ENCODE peak calls at places on chromosomes 4 and X, in nine cellular contexts. G is pancreas; R is RWPE1; Q is stimulated activated CD8-positive, alpha-beta memory T cell treated with anti-CD3 and anti-CD28 coated beads, Interleukin-12 subunit alpha, Interleukin-12 subunit beta, amount 100 ng/mL, for 4 hours; W is HEK293T; P is HT-29; X is uterus; M is Jurkat, Clone E6-1; H is kidney glomerular epithelial cell. F is an unnamed sample.
A peak's percentile ranks its signal among the peaks of the same experiment; 100 is the strongest.

GRCh38 chr4:70365479-70365878 is 4.9 kb downstream of the SMR3A start:
- DNase-seq in G (no peak), R (peak; percentile 53), Q (no peak), W (no peak), P (peak; percentile 5), X (no peak), M (no peak), H (no peak), F (no peak)

GRCh38 chrX:95145848-95146540 is 1472.0 kb downstream of the FAM133A start:
- DNase-seq in G (no peak), R (no peak), Q (no peak), W (no peak), P (peak; percentile 3), X (no peak), M (peak; percentile 2), H (no peak), F (no peak)

GRCh38 chrX:75061701-75062100 is 94.4 kb downstream of the ABCB7 start:
- DNase-seq in G (no peak), R (no peak), Q (no peak), W (no peak), P (no peak), X (no peak), M (no peak), H (no peak), F (no peak)

GRCh38 chr4:3442959-3443749 is 1.4 kb downstream of the HGFAC start:
- DNase-seq in G (no peak), R (peak; percentile 53), Q (peak; percentile 21), W (peak; percentile 91), P (peak; percentile 50), X (peak; percentile 42), M (peak; percentile 12), H (no peak), F (no peak)

GRCh38 chr4:90718926-90719325 is 591.7 kb downstream of the CCSER1 start:
- DNase-seq in G (no peak), R (no peak), Q (no peak), W (no peak), P (no peak), X (no peak), M (no peak), H (peak; percentile 69), F (no peak)

GRCh38 chr4:105625214-105625613 is 72.8 kb downstream of the ARHGEF38 start:
- DNase-seq in G (no peak), R (no peak), Q (no peak), W (no peak), P (no peak), X (no peak), M (no peak), H (no peak), F (no peak)

GRCh38 chr4:152165146-152165545 is 370.7 kb downstream of the FBXW7 start:
- DNase-seq in G (no peak), R (no peak), Q (no peak), W (no peak), P (no peak), X (no peak), M (no peak), H (no peak), F (no peak)

GRCh38 chr4:184295206-184295605 is 77.5 kb upstream of the ENPP6 start:
- DNase-seq in G (no peak), R (no peak), Q (no peak), W (no peak), P (no peak), X (no peak), M (no peak), H (no peak), F (no peak)

GRCh38 chr4:112517067-112517588 is 1.1 kb upstream of the NEUROG2 start:
- DNase-seq in G (peak; percentile 12), R (no peak), Q (no peak), W (peak; percentile 26), P (no peak), X (no peak), M (no peak), H (no peak), F (no peak)

GRCh38 chrX:113274345-113274744 is 433.7 kb upstream of the AMOT start:
- DNase-seq in G (no peak), R (no peak), Q (no peak), W (no peak), P (no peak), X (no peak), M (no peak), H (no peak), F (no peak)

GRCh38 chr4:109730294-109731051 is 603 bp upstream of the PLA2G12A start:
- DNase-seq in G (peak; percentile 69), R (peak; percentile 30), Q (no peak), W (peak; percentile 52), P (peak; percentile 76), X (no peak), M (no peak), H (peak; percentile 36), F (peak; percentile 62)

GRCh38 chr4:52037730-52038108 is 380 bp downstream of the SGCB start:
- DNase-seq in G (peak; percentile 28), R (peak; percentile 22), Q (no peak), W (peak; percentile 42), P (no peak), X (peak; percentile 37), M (peak; percentile 18), H (no peak), F (peak; percentile 47)

GRCh38 chrX:80174925-80175574 is 160.5 kb downstream of the TBX22 start:
- DNase-seq in G (no peak), R (no peak), Q (no peak), W (no peak), P (no peak), X (peak; percentile 12), M (no peak), H (no peak), F (no peak)

GRCh38 chr4:128384091-128384520 is 96.5 kb upstream of the PGRMC2 start:
- DNase-seq in G (no peak), R (no peak), Q (no peak), W (no peak), P (no peak), X (no peak), M (no peak), H (peak; percentile 53), F (peak; percentile 86)

GRCh38 chr4:15585331-15585730 is 69.8 kb downstream of the FBXL5 start:
- DNase-seq in G (no peak), R (no peak), Q (no peak), W (no peak), P (no peak), X (no peak), M (no peak), H (no peak), F (no peak)

GRCh38 chr4:143026459-143027170 is 158.1 kb upstream of the USP38 start:
- DNase-seq in G (no peak), R (no peak), Q (no peak), W (no peak), P (no peak), X (no peak), M (no peak), H (no peak), F (no peak)

GRCh38 chrX:31268359-31268758 is 196.5 kb upstream of the FTHL17 start:
- DNase-seq in G (no peak), R (no peak), Q (no peak), W (peak; percentile 8), P (no peak), X (no peak), M (no peak), H (no peak), F (no peak)

GRCh38 chr4:112063260-112063659 is 82.0 kb upstream of the FAM241A start:
- DNase-seq in G (no peak), R (no peak), Q (no peak), W (no peak), P (peak; percentile 23), X (no peak), M (no peak), H (no peak), F (no peak)

GRCh38 chrX:136021160-136021559 is 35.9 kb downstream of the SLC9A6 start:
- DNase-seq in G (no peak), R (no peak), Q (no peak), W (no peak), P (no peak), X (no peak), M (no peak), H (no peak), F (no peak)

GRCh38 chrX:151711787-151712186 is 4.0 kb upstream of the FATE1 start:
- DNase-seq in G (no peak), R (no peak), Q (no peak), W (no peak), P (no peak), X (no peak), M (no peak), H (no peak), F (no peak)

GRCh38 chr4:163649557-163650091 is 155.1 kb downstream of the TMA16 start:
- DNase-seq in G (no peak), R (no peak), Q (no peak), W (no peak), P (no peak), X (no peak), M (no peak), H (no peak), F (no peak)

GRCh38 chr4:179836179-179837075 is 2394.2 kb upstream of the AGA start:
- DNase-seq in G (no peak), R (no peak), Q (no peak), W (no peak), P (no peak), X (no peak), M (peak; percentile 49), H (no peak), F (no peak)

GRCh38 chrX:14357314-14357713 is 172.0 kb upstream of the GLRA2 start:
- DNase-seq in G (no peak), R (peak; percentile 3), Q (no peak), W (no peak), P (no peak), X (no peak), M (no peak), H (no peak), F (no peak)

GRCh38 chrX:72268601-72269365 is 8.3 kb downstream of the RPS4X start:
- DNase-seq in G (no peak), R (no peak), Q (no peak), W (no peak), P (no peak), X (no peak), M (no peak), H (no peak), F (peak; percentile 67)

GRCh38 chr4:53508446-53508845 is 82.8 kb downstream of the LNX1 start:
- DNase-seq in G (no peak), R (no peak), Q (no peak), W (no peak), P (peak; percentile 31), X (no peak), M (no peak), H (no peak), F (peak; percentile 47)

GRCh38 chrX:134443461-134443860 is 16.5 kb upstream of the HPRT1 start:
- DNase-seq in G (no peak), R (no peak), Q (no peak), W (no peak), P (no peak), X (no peak), M (no peak), H (no peak), F (no peak)

GRCh38 chrX:156004256-156004655 is 6.8 kb downstream of the IL9R start:
- DNase-seq in G (no peak), R (no peak), Q (no peak), W (no peak), P (no peak), X (no peak), M (no peak), H (no peak), F (no peak)

GRCh38 chrX:48511561-48511960 is 2.8 kb downstream of the PORCN start:
- DNase-seq in G (no peak), R (no peak), Q (no peak), W (peak; percentile 46), P (peak; percentile 69), X (no peak), M (no peak), H (no peak), F (no peak)

GRCh38 chrX:38103857-38104812 is 97.8 kb downstream of the SYTL5 start:
- DNase-seq in G (no peak), R (no peak), Q (no peak), W (no peak), P (no peak), X (no peak), M (no peak), H (no peak), F (no peak)

GRCh38 chr4:68249434-68249833 is 3.9 kb upstream of the TMPRSS11B start:
- DNase-seq in G (no peak), R (no peak), Q (no peak), W (no peak), P (no peak), X (no peak), M (no peak), H (no peak), F (no peak)

GRCh38 chrX:118720058-118720707 is 7.2 kb upstream of the IL13RA1 start:
- DNase-seq in G (no peak), R (no peak), Q (no peak), W (no peak), P (no peak), X (no peak), M (no peak), H (no peak), F (no peak)